ENCODE peak calls at places on chromosome 20, in nine cellular contexts. One of them, this sample, is unnamed.

GRCh38 chr20:17024513-17025105 is 202.2 kb upstream of the PCSK2 start:
- DNase-seq in breast epithelium: no peak
- DNase-seq in NB4: no peak
- DNase-seq in Peyer's patch: no peak
- DNase-seq in gastrocnemius medialis: no peak
- DNase-seq in adrenal gland: no peak
- DNase-seq in upper lobe of left lung: no peak
- DNase-seq in A549: peak
- DNase-seq in HepG2: peak
- DNase-seq in this sample: no peak

GRCh38 chr20:1001116-1001515 is 995 bp downstream of the RSPO4 start:
- DNase-seq in breast epithelium: no peak
- DNase-seq in NB4: no peak
- DNase-seq in Peyer's patch: no peak
- DNase-seq in gastrocnemius medialis: no peak
- DNase-seq in adrenal gland: no peak
- DNase-seq in upper lobe of left lung: no peak
- DNase-seq in A549: no peak
- DNase-seq in HepG2: no peak
- DNase-seq in this sample: no peak

GRCh38 chr20:43680976-43681375 is 14.1 kb downstream of the MYBL2 start:
- DNase-seq in breast epithelium: no peak
- DNase-seq in NB4: no peak
- DNase-seq in Peyer's patch: no peak
- DNase-seq in gastrocnemius medialis: no peak
- DNase-seq in adrenal gland: no peak
- DNase-seq in upper lobe of left lung: no peak
- DNase-seq in A549: no peak
- DNase-seq in HepG2: no peak
- DNase-seq in this sample: no peak

GRCh38 chr20:44334306-44334705 is 2.5 kb upstream of the R3HDML start:
- DNase-seq in breast epithelium: no peak
- DNase-seq in NB4: no peak
- DNase-seq in Peyer's patch: no peak
- DNase-seq in gastrocnemius medialis: no peak
- DNase-seq in adrenal gland: no peak
- DNase-seq in upper lobe of left lung: peak
- DNase-seq in A549: no peak
- DNase-seq in HepG2: no peak
- DNase-seq in this sample: no peak

GRCh38 chr20:10971096-10971495 is 297.3 kb upstream of the JAG1 start:
- DNase-seq in breast epithelium: no peak
- DNase-seq in NB4: no peak
- DNase-seq in Peyer's patch: no peak
- DNase-seq in gastrocnemius medialis: no peak
- DNase-seq in adrenal gland: no peak
- DNase-seq in upper lobe of left lung: no peak
- DNase-seq in A549: no peak
- DNase-seq in HepG2: no peak
- DNase-seq in this sample: no peak

GRCh38 chr20:16472045-16472872 is 101.0 kb downstream of the KIF16B start:
- DNase-seq in breast epithelium: no peak
- DNase-seq in NB4: no peak
- DNase-seq in Peyer's patch: no peak
- DNase-seq in gastrocnemius medialis: no peak
- DNase-seq in adrenal gland: no peak
- DNase-seq in upper lobe of left lung: no peak
- DNase-seq in A549: no peak
- DNase-seq in HepG2: peak
- DNase-seq in this sample: peak

GRCh38 chr20:11274137-11274536 is 600.3 kb upstream of the JAG1 start:
- DNase-seq in breast epithelium: no peak
- DNase-seq in NB4: peak
- DNase-seq in Peyer's patch: no peak
- DNase-seq in gastrocnemius medialis: peak
- DNase-seq in adrenal gland: peak
- DNase-seq in upper lobe of left lung: no peak
- DNase-seq in A549: peak
- DNase-seq in HepG2: peak
- DNase-seq in this sample: peak

GRCh38 chr20:62804632-62805364 is at the start of gene OGFR:
- DNase-seq in breast epithelium: no peak
- DNase-seq in NB4: peak
- DNase-seq in Peyer's patch: peak
- DNase-seq in gastrocnemius medialis: no peak
- DNase-seq in adrenal gland: peak
- DNase-seq in upper lobe of left lung: peak
- DNase-seq in A549: no peak
- DNase-seq in HepG2: no peak
- DNase-seq in this sample: peak

GRCh38 chr20:43681468-43681942 is 14.6 kb downstream of the MYBL2 start:
- DNase-seq in breast epithelium: no peak
- DNase-seq in NB4: peak
- DNase-seq in Peyer's patch: no peak
- DNase-seq in gastrocnemius medialis: no peak
- DNase-seq in adrenal gland: no peak
- DNase-seq in upper lobe of left lung: no peak
- DNase-seq in A549: no peak
- DNase-seq in HepG2: no peak
- DNase-seq in this sample: no peak

GRCh38 chr20:49483706-49484101 is 1.2 kb upstream of the KCNB1 start:
- DNase-seq in breast epithelium: no peak
- DNase-seq in NB4: no peak
- DNase-seq in Peyer's patch: no peak
- DNase-seq in gastrocnemius medialis: no peak
- DNase-seq in adrenal gland: no peak
- DNase-seq in upper lobe of left lung: peak
- DNase-seq in A549: no peak
- DNase-seq in HepG2: no peak
- DNase-seq in this sample: no peak

GRCh38 chr20:1539816-1540215 is 17.7 kb downstream of the SIRPD start:
- DNase-seq in breast epithelium: no peak
- DNase-seq in NB4: no peak
- DNase-seq in Peyer's patch: no peak
- DNase-seq in gastrocnemius medialis: no peak
- DNase-seq in adrenal gland: no peak
- DNase-seq in upper lobe of left lung: no peak
- DNase-seq in A549: no peak
- DNase-seq in HepG2: no peak
- DNase-seq in this sample: no peak

DNA sequence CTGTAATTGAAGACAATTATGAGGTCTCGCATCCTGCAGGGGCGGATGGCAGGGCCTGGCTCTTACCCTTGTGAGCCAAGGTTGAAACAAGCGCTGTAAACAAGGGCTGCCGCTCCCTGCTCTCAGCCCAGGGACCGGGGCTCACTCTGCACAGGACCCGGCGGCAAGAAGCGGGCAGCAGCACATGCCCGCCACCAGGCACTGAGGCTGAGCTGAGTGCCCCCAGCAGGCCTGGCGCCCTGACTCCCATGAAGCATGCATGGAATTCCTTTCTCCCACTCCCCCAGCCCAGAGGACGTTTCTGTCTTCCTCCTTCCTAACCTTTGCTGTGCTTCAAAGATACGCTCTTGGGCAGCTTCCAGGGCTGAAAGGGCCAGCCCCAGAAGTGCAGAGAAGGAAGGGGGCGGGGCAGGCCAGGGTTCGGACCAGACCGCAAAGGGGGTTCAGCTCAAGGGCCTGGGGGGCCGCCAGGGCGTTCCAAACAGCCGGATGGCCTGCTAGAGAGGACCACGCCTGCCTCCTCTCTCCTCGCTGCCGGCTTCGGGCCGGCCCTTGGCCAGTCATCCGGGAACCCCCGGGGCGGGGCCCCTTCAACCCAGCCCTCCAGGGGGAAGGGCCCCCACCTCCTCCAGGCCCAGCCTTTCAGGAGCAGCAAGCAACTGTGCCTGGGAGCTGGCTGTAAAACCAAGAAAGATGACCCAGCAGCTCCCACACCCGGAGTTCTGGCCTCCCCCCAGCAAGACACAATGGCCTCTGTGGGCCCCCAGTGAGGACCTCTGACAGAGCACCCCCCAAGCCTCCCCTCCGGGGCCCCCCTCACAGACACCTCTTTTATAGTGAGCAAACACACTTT is 109.9 kb downstream of the NOL4L start:
- DNase-seq in breast epithelium: peak
- DNase-seq in NB4: no peak
- DNase-seq in Peyer's patch: peak
- DNase-seq in gastrocnemius medialis: peak
- DNase-seq in adrenal gland: peak
- DNase-seq in upper lobe of left lung: peak
- DNase-seq in A549: peak
- DNase-seq in HepG2: peak
- DNase-seq in this sample: peak
- TF ChIP-seq POLR2A in breast epithelium: no peak
- TF ChIP-seq POLR2A in NB4: no peak
- TF ChIP-seq POLR2A in Peyer's patch: peak
- TF ChIP-seq POLR2A in gastrocnemius medialis: no peak
- TF ChIP-seq POLR2A in adrenal gland: no peak
- TF ChIP-seq POLR2A in upper lobe of left lung: no peak
- TF ChIP-seq POLR2A in A549: peak
- TF ChIP-seq POLR2A in HepG2: peak
- TF ChIP-seq POLR2A in this sample: peak

GRCh38 chr20:36126836-36127529 is 27.6 kb upstream of the EPB41L1 start:
- DNase-seq in breast epithelium: no peak
- DNase-seq in NB4: no peak
- DNase-seq in Peyer's patch: no peak
- DNase-seq in gastrocnemius medialis: no peak
- DNase-seq in adrenal gland: no peak
- DNase-seq in upper lobe of left lung: no peak
- DNase-seq in A549: no peak
- DNase-seq in HepG2: no peak
- DNase-seq in this sample: no peak
- TF ChIP-seq POLR2A in breast epithelium: no peak
- TF ChIP-seq POLR2A in NB4: no peak
- TF ChIP-seq POLR2A in Peyer's patch: no peak
- TF ChIP-seq POLR2A in gastrocnemius medialis: no peak
- TF ChIP-seq POLR2A in adrenal gland: no peak
- TF ChIP-seq POLR2A in upper lobe of left lung: no peak
- TF ChIP-seq POLR2A in A549: no peak
- TF ChIP-seq POLR2A in HepG2: no peak
- TF ChIP-seq POLR2A in this sample: no peak

DNA sequence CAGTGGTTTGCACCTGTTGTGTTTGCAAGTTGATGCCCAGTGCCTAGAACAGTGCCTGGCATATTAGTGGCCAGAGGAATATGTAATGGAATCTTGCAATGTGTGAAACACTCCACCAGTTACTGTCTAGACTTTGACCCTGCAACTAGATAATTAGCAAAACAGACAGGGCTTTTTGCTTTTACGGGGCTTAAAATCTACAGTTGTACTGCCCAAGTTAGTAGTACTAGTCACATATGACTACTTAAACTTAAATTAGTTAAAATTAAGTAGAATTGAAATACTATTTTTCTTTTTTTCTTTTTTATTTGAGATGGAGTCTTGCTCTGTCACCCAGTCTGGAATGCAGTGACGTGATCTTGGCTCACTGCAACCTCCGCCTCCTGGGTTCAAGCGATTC is 44.3 kb upstream of the PLCB4 start:
- DNase-seq in breast epithelium: no peak
- DNase-seq in NB4: no peak
- DNase-seq in Peyer's patch: no peak
- DNase-seq in gastrocnemius medialis: no peak
- DNase-seq in adrenal gland: no peak
- DNase-seq in upper lobe of left lung: no peak
- DNase-seq in A549: no peak
- DNase-seq in HepG2: no peak
- DNase-seq in this sample: no peak
- TF ChIP-seq POLR2A in breast epithelium: no peak
- TF ChIP-seq POLR2A in NB4: no peak
- TF ChIP-seq POLR2A in Peyer's patch: no peak
- TF ChIP-seq POLR2A in gastrocnemius medialis: no peak
- TF ChIP-seq POLR2A in adrenal gland: no peak
- TF ChIP-seq POLR2A in upper lobe of left lung: no peak
- TF ChIP-seq POLR2A in A549: no peak
- TF ChIP-seq POLR2A in HepG2: no peak
- TF ChIP-seq POLR2A in this sample: no peak

GRCh38 chr20:57711311-57711712 is 1.5 kb upstream of the PMEPA1 start:
- DNase-seq in breast epithelium: no peak
- DNase-seq in NB4: no peak
- DNase-seq in Peyer's patch: no peak
- DNase-seq in gastrocnemius medialis: no peak
- DNase-seq in adrenal gland: no peak
- DNase-seq in upper lobe of left lung: no peak
- DNase-seq in A549: no peak
- DNase-seq in HepG2: no peak
- DNase-seq in this sample: no peak

GRCh38 chr20:57708694-57709673 is 831 bp downstream of the PMEPA1 start:
- DNase-seq in breast epithelium: no peak
- DNase-seq in NB4: no peak
- DNase-seq in Peyer's patch: peak
- DNase-seq in gastrocnemius medialis: no peak
- DNase-seq in adrenal gland: peak
- DNase-seq in upper lobe of left lung: peak
- DNase-seq in A549: no peak
- DNase-seq in HepG2: no peak
- DNase-seq in this sample: no peak

GRCh38 chr20:57710841-57711240 is 1.0 kb upstream of the PMEPA1 start:
- DNase-seq in breast epithelium: no peak
- DNase-seq in NB4: no peak
- DNase-seq in Peyer's patch: no peak
- DNase-seq in gastrocnemius medialis: no peak
- DNase-seq in adrenal gland: no peak
- DNase-seq in upper lobe of left lung: no peak
- DNase-seq in A549: no peak
- DNase-seq in HepG2: no peak
- DNase-seq in this sample: no peak

GRCh38 chr20:57711826-57712225 is 2.0 kb upstream of the PMEPA1 start:
- DNase-seq in breast epithelium: no peak
- DNase-seq in NB4: no peak
- DNase-seq in Peyer's patch: no peak
- DNase-seq in gastrocnemius medialis: no peak
- DNase-seq in adrenal gland: no peak
- DNase-seq in upper lobe of left lung: no peak
- DNase-seq in A549: no peak
- DNase-seq in HepG2: no peak
- DNase-seq in this sample: no peak

DNA sequence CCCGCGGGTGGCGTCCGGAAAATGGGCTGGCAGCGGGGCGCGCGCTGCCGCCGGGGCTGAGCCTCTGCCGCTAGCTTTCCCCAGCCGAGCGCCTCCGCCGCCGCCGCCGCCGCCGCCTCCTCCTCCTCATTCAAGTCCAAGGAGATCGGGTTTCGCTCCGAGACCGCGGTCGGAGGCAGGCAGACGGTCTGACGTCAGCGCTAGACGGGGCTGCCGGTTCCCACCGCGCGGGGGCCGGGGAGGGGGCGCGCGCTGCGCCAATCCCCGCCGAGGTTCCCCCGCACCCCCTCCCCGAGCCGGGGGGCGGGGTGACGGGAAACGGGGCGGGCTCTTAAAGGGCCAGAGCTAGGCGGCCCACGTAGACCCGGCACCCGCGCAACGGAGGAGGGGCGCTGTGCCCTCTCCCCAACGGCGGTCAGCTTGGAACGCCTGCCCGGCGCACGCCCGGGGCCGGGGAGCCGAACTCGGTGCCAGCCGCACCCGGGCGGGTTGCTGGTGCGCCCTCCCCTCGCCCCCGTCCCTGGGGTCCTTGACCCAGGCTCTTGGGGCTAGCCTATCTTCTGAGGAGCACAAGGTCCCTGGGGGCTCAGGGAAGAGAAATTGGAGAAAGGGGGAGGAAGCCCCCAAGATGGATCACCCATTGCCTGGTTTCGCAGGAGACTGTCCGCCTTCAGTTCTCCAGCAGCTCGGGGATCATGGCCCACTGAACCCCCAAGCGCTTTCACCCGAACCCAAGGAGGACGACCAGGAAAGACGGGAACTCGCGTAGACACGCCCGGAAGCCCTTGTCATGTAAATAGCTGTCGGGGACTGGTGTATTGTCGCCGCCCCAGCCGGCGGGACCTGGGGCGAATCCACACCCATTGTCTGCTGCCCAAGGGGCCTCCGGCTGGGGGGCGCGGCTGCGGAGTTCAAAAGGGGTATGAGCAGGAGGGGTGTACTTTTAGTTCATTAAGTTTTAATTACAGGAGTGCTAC is at the start of gene PMEPA1:
- DNase-seq in breast epithelium: peak
- DNase-seq in NB4: peak
- DNase-seq in Peyer's patch: peak
- DNase-seq in gastrocnemius medialis: peak
- DNase-seq in adrenal gland: peak
- DNase-seq in upper lobe of left lung: peak
- DNase-seq in A549: peak
- DNase-seq in HepG2: peak
- DNase-seq in this sample: peak
- TF ChIP-seq POLR2A in breast epithelium: peak
- TF ChIP-seq POLR2A in NB4: no peak
- TF ChIP-seq POLR2A in Peyer's patch: peak
- TF ChIP-seq POLR2A in gastrocnemius medialis: peak
- TF ChIP-seq POLR2A in adrenal gland: peak
- TF ChIP-seq POLR2A in upper lobe of left lung: peak
- TF ChIP-seq POLR2A in A549: peak
- TF ChIP-seq POLR2A in HepG2: no peak
- TF ChIP-seq POLR2A in this sample: no peak

This sample was measured in erythroblast.